ENCODE peak calls at places on chromosomes 1 and 21, in six cellular contexts. One of them, this sample, is unnamed. For H3K4me1 and H3K9me3, the result is how much of the 10 kb centered on the place peaks cover.

GRCh38 chr1:42479621-42480020 is 16.5 kb downstream of the CCDC30 start:
- DNase-seq in PC-3: peak
- DNase-seq in esophagus muscularis mucosa: no peak
- DNase-seq in fibroblast of lung: peak
- DNase-seq in right cardiac atrium: no peak
- DNase-seq in heart left ventricle: no peak
- DNase-seq in this sample: no peak

GRCh38 chr1:32900956-32901822 is at the start of gene TMEM54:
- DNase-seq in PC-3: peak
- DNase-seq in esophagus muscularis mucosa: no peak
- DNase-seq in fibroblast of lung: peak
- DNase-seq in right cardiac atrium: peak
- DNase-seq in heart left ventricle: peak
- DNase-seq in this sample: no peak

GRCh38 chr1:182600036-182600713 is 4.0 kb downstream of the RGS16 start:
- DNase-seq in PC-3: no peak
- DNase-seq in esophagus muscularis mucosa: no peak
- DNase-seq in fibroblast of lung: no peak
- DNase-seq in right cardiac atrium: no peak
- DNase-seq in heart left ventricle: no peak
- DNase-seq in this sample: no peak

GRCh38 chr21:45372732-45373355 is 32.1 kb upstream of the COL18A1 start:
- DNase-seq in PC-3: peak
- DNase-seq in esophagus muscularis mucosa: no peak
- DNase-seq in fibroblast of lung: peak
- DNase-seq in right cardiac atrium: peak
- DNase-seq in heart left ventricle: no peak
- DNase-seq in this sample: no peak

GRCh38 chr1:79059361-79059760 is 52.8 kb upstream of the ADGRL4 start:
- DNase-seq in PC-3: no peak
- DNase-seq in esophagus muscularis mucosa: no peak
- DNase-seq in fibroblast of lung: peak
- DNase-seq in right cardiac atrium: no peak
- DNase-seq in heart left ventricle: no peak
- DNase-seq in this sample: no peak

GRCh38 chr1:42172394-42173133 is 8.0 kb upstream of the GUCA2A start:
- DNase-seq in PC-3: no peak
- DNase-seq in esophagus muscularis mucosa: peak
- DNase-seq in fibroblast of lung: no peak
- DNase-seq in right cardiac atrium: peak
- DNase-seq in heart left ventricle: peak
- DNase-seq in this sample: peak

GRCh38 chr1:93878501-93878888 is 511 bp downstream of the DNTTIP2 start:
- DNase-seq in PC-3: peak
- DNase-seq in esophagus muscularis mucosa: no peak
- DNase-seq in fibroblast of lung: peak
- DNase-seq in right cardiac atrium: peak
- DNase-seq in heart left ventricle: peak
- DNase-seq in this sample: peak

GRCh38 chr1:114524933-114525332 is 13.9 kb upstream of the TRIM33 start:
- DNase-seq in PC-3: no peak
- DNase-seq in esophagus muscularis mucosa: no peak
- DNase-seq in fibroblast of lung: no peak
- DNase-seq in right cardiac atrium: no peak
- DNase-seq in heart left ventricle: no peak
- DNase-seq in this sample: no peak

GRCh38 chr1:119646521-119647227 is 1.4 kb downstream of the ZNF697 start:
- DNase-seq in PC-3: peak
- DNase-seq in esophagus muscularis mucosa: no peak
- DNase-seq in fibroblast of lung: peak
- DNase-seq in right cardiac atrium: no peak
- DNase-seq in heart left ventricle: no peak
- DNase-seq in this sample: peak

GRCh38 chr1:186094170-186094569 is 280.9 kb downstream of the TPR start:
- DNase-seq in PC-3: peak
- DNase-seq in esophagus muscularis mucosa: no peak
- DNase-seq in fibroblast of lung: peak
- DNase-seq in right cardiac atrium: no peak
- DNase-seq in heart left ventricle: no peak
- DNase-seq in this sample: no peak

GRCh38 chr1:47478090-47478489 is 40.2 kb downstream of the FOXD2 start:
- DNase-seq in PC-3: peak
- DNase-seq in esophagus muscularis mucosa: no peak
- DNase-seq in fibroblast of lung: no peak
- DNase-seq in right cardiac atrium: no peak
- DNase-seq in heart left ventricle: no peak
- DNase-seq in this sample: peak

GRCh38 chr1:161440312-161440894 is 64.9 kb upstream of the FCGR2A start:
- DNase-seq in PC-3: peak
- DNase-seq in esophagus muscularis mucosa: no peak
- DNase-seq in fibroblast of lung: peak
- DNase-seq in right cardiac atrium: peak
- DNase-seq in heart left ventricle: peak
- DNase-seq in this sample: peak

GRCh38 chr1:234923626-234924025 is 205.0 kb downstream of the TOMM20 start:
- DNase-seq in PC-3: no peak
- DNase-seq in esophagus muscularis mucosa: no peak
- DNase-seq in fibroblast of lung: no peak
- DNase-seq in right cardiac atrium: no peak
- DNase-seq in heart left ventricle: no peak
- DNase-seq in this sample: no peak

GRCh38 chr1:202588644-202589189 is 121.5 kb downstream of the SYT2 start:
- DNase-seq in PC-3: peak
- DNase-seq in esophagus muscularis mucosa: no peak
- DNase-seq in fibroblast of lung: no peak
- DNase-seq in right cardiac atrium: no peak
- DNase-seq in heart left ventricle: no peak
- DNase-seq in this sample: no peak

GRCh38 chr1:236904874-236905741 is 99.1 kb downstream of the MT1HL1 start:
- DNase-seq in PC-3: peak
- DNase-seq in esophagus muscularis mucosa: no peak
- DNase-seq in fibroblast of lung: peak
- DNase-seq in right cardiac atrium: no peak
- DNase-seq in heart left ventricle: no peak
- DNase-seq in this sample: peak

GRCh38 chr1:7345516-7345915 is 425.6 kb upstream of the VAMP3 start:
- DNase-seq in PC-3: no peak
- DNase-seq in esophagus muscularis mucosa: no peak
- DNase-seq in fibroblast of lung: no peak
- DNase-seq in right cardiac atrium: no peak
- DNase-seq in heart left ventricle: no peak
- DNase-seq in this sample: no peak

GRCh38 chr1:7346600-7347570 is 424.2 kb upstream of the VAMP3 start:
- DNase-seq in PC-3: no peak
- DNase-seq in esophagus muscularis mucosa: no peak
- DNase-seq in fibroblast of lung: no peak
- DNase-seq in right cardiac atrium: no peak
- DNase-seq in heart left ventricle: no peak
- DNase-seq in this sample: no peak

GRCh38 chr1:7350804-7351203 is 420.3 kb upstream of the VAMP3 start:
- DNase-seq in PC-3: no peak
- DNase-seq in esophagus muscularis mucosa: no peak
- DNase-seq in fibroblast of lung: no peak
- DNase-seq in right cardiac atrium: no peak
- DNase-seq in heart left ventricle: no peak
- DNase-seq in this sample: no peak

GRCh38 chr1:7346070-7346596 is 425.0 kb upstream of the VAMP3 start:
- DNase-seq in PC-3: no peak
- DNase-seq in esophagus muscularis mucosa: no peak
- DNase-seq in fibroblast of lung: no peak
- DNase-seq in right cardiac atrium: no peak
- DNase-seq in heart left ventricle: no peak
- DNase-seq in this sample: no peak

DNA sequence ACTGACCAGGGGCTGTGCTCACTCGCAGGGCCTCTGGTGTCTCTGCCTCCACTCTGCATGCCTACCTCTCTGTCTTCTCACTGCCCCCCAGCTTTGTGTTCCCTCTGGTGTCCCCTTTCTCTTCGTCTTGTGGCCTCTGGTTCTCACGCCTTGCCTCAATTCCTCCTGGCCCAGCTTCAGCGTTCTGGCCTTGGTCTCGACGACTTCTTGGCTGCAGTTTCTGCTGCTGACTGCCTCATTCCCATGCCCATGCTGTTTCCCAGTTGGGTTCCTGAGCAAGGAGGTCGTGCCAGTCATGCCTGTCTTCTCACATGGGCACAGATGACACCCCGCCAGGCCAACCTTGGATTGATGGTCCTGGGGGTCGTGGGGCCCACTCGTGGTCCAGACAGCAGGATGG is 423.0 kb upstream of the VAMP3 start:
- DNase-seq in PC-3: no peak
- DNase-seq in esophagus muscularis mucosa: no peak
- DNase-seq in fibroblast of lung: no peak
- DNase-seq in right cardiac atrium: no peak
- DNase-seq in heart left ventricle: no peak
- DNase-seq in this sample: no peak
- H3K4me3 ChIP-seq in PC-3: no peak
- H3K4me3 ChIP-seq in esophagus muscularis mucosa: no peak
- H3K4me3 ChIP-seq in fibroblast of lung: no peak
- H3K4me3 ChIP-seq in right cardiac atrium: no peak
- H3K4me3 ChIP-seq in heart left ventricle: no peak
- H3K4me3 ChIP-seq in this sample: no peak

GRCh38 chr1:9238134-9238533 is 3.6 kb downstream of the H6PD start:
- DNase-seq in PC-3: no peak
- DNase-seq in esophagus muscularis mucosa: no peak
- DNase-seq in fibroblast of lung: no peak
- DNase-seq in right cardiac atrium: no peak
- DNase-seq in heart left ventricle: no peak
- DNase-seq in this sample: no peak
- H3K4me1 ChIP-seq in PC-3: under half
- H3K4me1 ChIP-seq in esophagus muscularis mucosa: half or more
- H3K4me1 ChIP-seq in fibroblast of lung: under half
- H3K4me1 ChIP-seq in right cardiac atrium: under half
- H3K4me1 ChIP-seq in heart left ventricle: half or more
- H3K4me1 ChIP-seq in this sample: half or more

GRCh38 chr1:247961796-247962195 is 3.2 kb upstream of the OR2AK2 start:
- DNase-seq in PC-3: peak
- DNase-seq in esophagus muscularis mucosa: no peak
- DNase-seq in fibroblast of lung: no peak
- DNase-seq in right cardiac atrium: no peak
- DNase-seq in heart left ventricle: no peak
- DNase-seq in this sample: no peak

GRCh38 chr1:247966520-247967204 is 1.6 kb downstream of the OR2AK2 start:
- DNase-seq in PC-3: no peak
- DNase-seq in esophagus muscularis mucosa: no peak
- DNase-seq in fibroblast of lung: no peak
- DNase-seq in right cardiac atrium: no peak
- DNase-seq in heart left ventricle: no peak
- DNase-seq in this sample: no peak

GRCh38 chr1:247962911-247963588 is 2.0 kb upstream of the OR2AK2 start:
- DNase-seq in PC-3: no peak
- DNase-seq in esophagus muscularis mucosa: no peak
- DNase-seq in fibroblast of lung: no peak
- DNase-seq in right cardiac atrium: no peak
- DNase-seq in heart left ventricle: no peak
- DNase-seq in this sample: no peak

DNA sequence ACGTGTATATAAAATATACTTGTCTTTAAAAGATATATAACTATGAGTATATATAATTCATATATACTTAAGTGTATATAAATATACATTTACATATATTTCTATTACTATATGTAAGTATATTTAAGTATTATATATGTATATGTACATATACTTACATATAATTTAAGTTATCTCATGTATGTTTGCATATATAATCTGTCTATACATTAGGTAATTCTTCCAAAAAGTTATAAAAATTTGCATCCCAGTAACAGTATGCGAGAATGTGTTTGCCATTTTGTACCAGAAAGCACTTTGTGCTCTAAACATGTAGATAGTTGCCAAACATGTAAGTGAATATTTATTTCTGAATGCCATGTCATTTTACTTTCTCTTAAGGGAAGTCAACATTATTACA is at the start of gene OR2AK2:
- DNase-seq in PC-3: no peak
- DNase-seq in esophagus muscularis mucosa: no peak
- DNase-seq in fibroblast of lung: no peak
- DNase-seq in right cardiac atrium: no peak
- DNase-seq in heart left ventricle: no peak
- DNase-seq in this sample: no peak
- H3K9me3 ChIP-seq in PC-3: under half
- H3K9me3 ChIP-seq in esophagus muscularis mucosa: under half
- H3K9me3 ChIP-seq in fibroblast of lung: under half
- H3K9me3 ChIP-seq in right cardiac atrium: under half
- H3K9me3 ChIP-seq in heart left ventricle: under half
- H3K9me3 ChIP-seq in this sample: under half

DNA sequence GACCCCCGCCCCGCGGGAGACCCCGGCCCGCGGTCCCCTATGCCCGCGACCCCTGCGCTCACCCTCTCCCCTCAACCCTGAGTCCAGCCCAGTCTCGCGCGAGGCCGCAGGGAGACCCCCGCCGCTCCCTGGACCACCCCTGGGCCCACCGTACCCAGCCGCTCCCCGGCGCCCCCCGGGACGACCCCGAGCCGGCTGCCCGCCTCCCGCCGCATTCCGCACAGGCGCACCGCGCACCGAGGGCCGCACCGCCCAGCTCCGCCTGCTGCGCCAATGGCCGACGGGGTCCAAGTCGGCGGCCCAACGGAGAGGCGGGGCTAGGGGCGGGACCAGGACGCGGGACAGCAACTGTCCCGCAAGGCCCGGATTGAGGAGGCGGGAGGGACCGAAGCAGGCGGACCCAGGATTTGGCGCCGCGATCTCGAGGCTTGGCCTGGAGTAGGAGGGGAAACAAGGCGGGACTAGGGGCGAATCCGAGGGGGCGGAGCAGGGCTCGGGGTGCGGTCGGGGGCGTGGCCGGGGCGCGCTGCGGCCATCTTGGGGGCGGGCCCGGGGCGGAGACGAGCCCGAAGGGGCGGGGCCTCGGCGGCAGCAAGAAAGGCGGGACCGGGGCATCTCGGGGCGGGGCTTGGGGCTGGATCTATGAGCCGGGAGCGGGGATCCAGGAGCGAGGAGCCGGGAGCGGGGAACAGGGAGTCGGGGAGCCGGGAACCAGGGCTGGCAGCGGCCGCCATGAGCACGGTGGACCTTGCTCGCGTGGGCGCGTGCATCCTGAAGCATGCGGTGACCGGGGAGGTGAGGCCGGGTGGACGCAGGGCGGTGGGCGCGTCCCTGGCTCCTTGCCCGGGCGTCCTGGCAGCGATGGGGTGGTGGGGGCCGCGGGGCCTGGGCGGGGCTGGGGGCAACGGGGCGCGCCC is at the start of gene PRXL2B:
- DNase-seq in PC-3: peak
- DNase-seq in esophagus muscularis mucosa: peak
- DNase-seq in fibroblast of lung: peak
- DNase-seq in right cardiac atrium: peak
- DNase-seq in heart left ventricle: peak
- DNase-seq in this sample: peak
- H3K4me3 ChIP-seq in PC-3: peak
- H3K4me3 ChIP-seq in esophagus muscularis mucosa: peak
- H3K4me3 ChIP-seq in fibroblast of lung: peak
- H3K4me3 ChIP-seq in right cardiac atrium: peak
- H3K4me3 ChIP-seq in heart left ventricle: peak
- H3K4me3 ChIP-seq in this sample: peak